ENCODE peak calls at places on chromosomes 1 and 21, in five cellular contexts. One of them, this sample, is unnamed.

GRCh38 chr1:241048558-241048957 is 308.4 kb downstream of the RGS7 start:
- DNase-seq in IMR-90: no peak
- DNase-seq in CD8-positive, alpha-beta memory T cell: no peak
- DNase-seq in PC-3: no peak
- DNase-seq in thyroid gland: no peak
- DNase-seq in this sample: no peak

GRCh38 chr1:85054664-85055063 is 6.4 kb upstream of the MCOLN3 start:
- DNase-seq in IMR-90: no peak
- DNase-seq in CD8-positive, alpha-beta memory T cell: no peak
- DNase-seq in PC-3: no peak
- DNase-seq in thyroid gland: no peak
- DNase-seq in this sample: no peak

GRCh38 chr1:160664573-160665051 is 17.8 kb upstream of the SLAMF1 start:
- DNase-seq in IMR-90: no peak
- DNase-seq in CD8-positive, alpha-beta memory T cell: peak
- DNase-seq in PC-3: no peak
- DNase-seq in thyroid gland: no peak
- DNase-seq in this sample: no peak

GRCh38 chr1:22702671-22703070 is 8.0 kb upstream of the EPHB2 start:
- DNase-seq in IMR-90: peak
- DNase-seq in CD8-positive, alpha-beta memory T cell: no peak
- DNase-seq in PC-3: peak
- DNase-seq in thyroid gland: peak
- DNase-seq in this sample: peak

GRCh38 chr1:181469829-181470228 is 13.5 kb upstream of the CACNA1E start:
- DNase-seq in IMR-90: peak
- DNase-seq in CD8-positive, alpha-beta memory T cell: no peak
- DNase-seq in PC-3: peak
- DNase-seq in thyroid gland: peak
- DNase-seq in this sample: peak

GRCh38 chr1:32981003-32981909 is 16.6 kb upstream of the RNF19B start:
- DNase-seq in IMR-90: peak
- DNase-seq in CD8-positive, alpha-beta memory T cell: peak
- DNase-seq in PC-3: peak
- DNase-seq in thyroid gland: no peak
- DNase-seq in this sample: peak

GRCh38 chr1:39238476-39238875 is 34.0 kb downstream of the MACF1 start:
- DNase-seq in IMR-90: peak
- DNase-seq in CD8-positive, alpha-beta memory T cell: no peak
- DNase-seq in PC-3: peak
- DNase-seq in thyroid gland: no peak
- DNase-seq in this sample: peak

GRCh38 chr1:48236716-48237470 is 14.4 kb downstream of the SLC5A9 start:
- DNase-seq in IMR-90: peak
- DNase-seq in CD8-positive, alpha-beta memory T cell: no peak
- DNase-seq in PC-3: peak
- DNase-seq in thyroid gland: no peak
- DNase-seq in this sample: peak

GRCh38 chr21:38917045-38917774 is 111.5 kb downstream of the ETS2 start:
- DNase-seq in IMR-90: no peak
- DNase-seq in CD8-positive, alpha-beta memory T cell: no peak
- DNase-seq in PC-3: peak
- DNase-seq in thyroid gland: no peak
- DNase-seq in this sample: no peak

GRCh38 chr21:25639167-25639921 is at the start of gene JAM2:
- DNase-seq in IMR-90: peak
- DNase-seq in CD8-positive, alpha-beta memory T cell: peak
- DNase-seq in PC-3: no peak
- DNase-seq in thyroid gland: peak
- DNase-seq in this sample: peak

GRCh38 chr1:154557939-154558609 is 388 bp downstream of the UBE2Q1 start:
- DNase-seq in IMR-90: peak
- DNase-seq in CD8-positive, alpha-beta memory T cell: peak
- DNase-seq in PC-3: no peak
- DNase-seq in thyroid gland: peak
- DNase-seq in this sample: no peak

GRCh38 chr1:6102227-6102845 is 56.6 kb downstream of the KCNAB2 start:
- DNase-seq in IMR-90: no peak
- DNase-seq in CD8-positive, alpha-beta memory T cell: no peak
- DNase-seq in PC-3: no peak
- DNase-seq in thyroid gland: no peak
- DNase-seq in this sample: no peak

GRCh38 chr1:53090227-53091147 is 28.5 kb downstream of the PODN start:
- DNase-seq in IMR-90: no peak
- DNase-seq in CD8-positive, alpha-beta memory T cell: no peak
- DNase-seq in PC-3: no peak
- DNase-seq in thyroid gland: no peak
- DNase-seq in this sample: no peak

GRCh38 chr1:203629509-203630082 is 3.0 kb downstream of the ATP2B4 start:
- DNase-seq in IMR-90: peak
- DNase-seq in CD8-positive, alpha-beta memory T cell: peak
- DNase-seq in PC-3: no peak
- DNase-seq in thyroid gland: peak
- DNase-seq in this sample: no peak

GRCh38 chr21:31222142-31222541 is 121.9 kb downstream of the TIAM1 start:
- DNase-seq in IMR-90: peak
- DNase-seq in CD8-positive, alpha-beta memory T cell: no peak
- DNase-seq in PC-3: peak
- DNase-seq in thyroid gland: no peak
- DNase-seq in this sample: no peak

GRCh38 chr1:3139871-3140837 is 71.2 kb downstream of the PRDM16 start:
- DNase-seq in IMR-90: no peak
- DNase-seq in CD8-positive, alpha-beta memory T cell: no peak
- DNase-seq in PC-3: no peak
- DNase-seq in thyroid gland: no peak
- DNase-seq in this sample: no peak

GRCh38 chr1:47161298-47162040 is 24.2 kb downstream of the CYP4A22 start:
- DNase-seq in IMR-90: no peak
- DNase-seq in CD8-positive, alpha-beta memory T cell: no peak
- DNase-seq in PC-3: no peak
- DNase-seq in thyroid gland: no peak
- DNase-seq in this sample: no peak

GRCh38 chr1:228149341-228150020 is at the start of gene GJC2:
- DNase-seq in IMR-90: peak
- DNase-seq in CD8-positive, alpha-beta memory T cell: no peak
- DNase-seq in PC-3: no peak
- DNase-seq in thyroid gland: no peak
- DNase-seq in this sample: no peak

GRCh38 chr1:59013276-59013927 is 229.6 kb upstream of the JUN start:
- DNase-seq in IMR-90: peak
- DNase-seq in CD8-positive, alpha-beta memory T cell: no peak
- DNase-seq in PC-3: no peak
- DNase-seq in thyroid gland: peak
- DNase-seq in this sample: no peak

GRCh38 chr21:31310750-31311149 is 33.3 kb downstream of the TIAM1 start:
- DNase-seq in IMR-90: peak
- DNase-seq in CD8-positive, alpha-beta memory T cell: no peak
- DNase-seq in PC-3: peak
- DNase-seq in thyroid gland: no peak
- DNase-seq in this sample: no peak

GRCh38 chr1:234586892-234587445 is 23.0 kb downstream of the IRF2BP2 start:
- DNase-seq in IMR-90: no peak
- DNase-seq in CD8-positive, alpha-beta memory T cell: no peak
- DNase-seq in PC-3: peak
- DNase-seq in thyroid gland: no peak
- DNase-seq in this sample: no peak

GRCh38 chr1:234398849-234399381 is 25.7 kb downstream of the COA6 start:
- DNase-seq in IMR-90: peak
- DNase-seq in CD8-positive, alpha-beta memory T cell: no peak
- DNase-seq in PC-3: peak
- DNase-seq in thyroid gland: no peak
- DNase-seq in this sample: no peak

GRCh38 chr1:240033406-240033805 is 58.3 kb upstream of the FMN2 start:
- DNase-seq in IMR-90: no peak
- DNase-seq in CD8-positive, alpha-beta memory T cell: no peak
- DNase-seq in PC-3: no peak
- DNase-seq in thyroid gland: no peak
- DNase-seq in this sample: no peak

GRCh38 chr1:61450454-61451213 is 274.3 kb downstream of the TM2D1 start:
- DNase-seq in IMR-90: no peak
- DNase-seq in CD8-positive, alpha-beta memory T cell: no peak
- DNase-seq in PC-3: peak
- DNase-seq in thyroid gland: peak
- DNase-seq in this sample: no peak

GRCh38 chr1:81801032-81801833 is 499 bp downstream of the ADGRL2 start:
- DNase-seq in IMR-90: peak
- DNase-seq in CD8-positive, alpha-beta memory T cell: no peak
- DNase-seq in PC-3: peak
- DNase-seq in thyroid gland: peak
- DNase-seq in this sample: peak

GRCh38 chr21:41472769-41473548 is 35.0 kb downstream of the TMPRSS2 start:
- DNase-seq in IMR-90: no peak
- DNase-seq in CD8-positive, alpha-beta memory T cell: no peak
- DNase-seq in PC-3: no peak
- DNase-seq in thyroid gland: no peak
- DNase-seq in this sample: no peak

GRCh38 chr1:59738591-59739015 is 76.1 kb upstream of the HOOK1 start:
- DNase-seq in IMR-90: peak
- DNase-seq in CD8-positive, alpha-beta memory T cell: no peak
- DNase-seq in PC-3: no peak
- DNase-seq in thyroid gland: no peak
- DNase-seq in this sample: no peak

This sample was measured in HT1080.